ENCODE peak calls at places on chromosomes 11 and 22, in six cellular contexts. B is PC-3, F is neural progenitor cell, R is SK-N-SH, N is HCT116, J is MM.1S. Y is an unnamed sample.
A peak's percentile ranks its signal among the peaks of the same experiment; 100 is the strongest.

GRCh38 chr11:1888347-1888753 is 3.3 kb downstream of the PRR33 start:
- DNase-seq in J (no peak), B (no peak), N (no peak), R (peak; percentile 39), F (no peak), Y (no peak)

GRCh38 chr11:102234779-102235439 is 82.4 kb upstream of the BIRC3 start:
- DNase-seq in R (no peak), N (no peak), B (no peak), J (no peak), F (no peak), Y (peak; percentile 57)

GRCh38 chr11:122863704-122864326 is 18.7 kb upstream of the JHY start:
- DNase-seq in F (peak; percentile 55), J (peak; percentile 49), B (peak; percentile 80), R (peak; percentile 60), N (peak; percentile 37), Y (peak; percentile 75)

GRCh38 chr11:44729065-44729464 is 2.3 kb downstream of the TSPAN18 start:
- DNase-seq in J (no peak), B (no peak), F (peak; percentile 73), N (no peak), R (no peak), Y (no peak)

GRCh38 chr22:37561209-37562048 is 1.1 kb downstream of the CDC42EP1 start:
- DNase-seq in F (peak; percentile 87), B (peak; percentile 84), J (peak; percentile 46), R (peak; percentile 94), N (peak; percentile 73), Y (peak; percentile 94)

GRCh38 chr11:44110231-44110679 is 14.8 kb downstream of the EXT2 start:
- DNase-seq in N (no peak), B (peak; percentile 66), J (peak; percentile 44), R (peak; percentile 65), F (peak; percentile 64), Y (peak; percentile 51)

GRCh38 chr11:48005878-48006277 is 25.5 kb downstream of the PTPRJ start:
- DNase-seq in N (no peak), B (no peak), J (no peak), F (peak; percentile 86), R (no peak), Y (peak; percentile 21)

GRCh38 chr22:32144875-32145274 is 14.2 kb downstream of the C22orf42 start:
- DNase-seq in F (no peak), B (no peak), N (no peak), J (no peak), R (no peak), Y (no peak)

GRCh38 chr22:44402196-44403111 is 89.7 kb upstream of the SHISAL1 start:
- DNase-seq in J (no peak), R (peak; percentile 11), B (no peak), N (no peak), F (no peak), Y (no peak)

DNA sequence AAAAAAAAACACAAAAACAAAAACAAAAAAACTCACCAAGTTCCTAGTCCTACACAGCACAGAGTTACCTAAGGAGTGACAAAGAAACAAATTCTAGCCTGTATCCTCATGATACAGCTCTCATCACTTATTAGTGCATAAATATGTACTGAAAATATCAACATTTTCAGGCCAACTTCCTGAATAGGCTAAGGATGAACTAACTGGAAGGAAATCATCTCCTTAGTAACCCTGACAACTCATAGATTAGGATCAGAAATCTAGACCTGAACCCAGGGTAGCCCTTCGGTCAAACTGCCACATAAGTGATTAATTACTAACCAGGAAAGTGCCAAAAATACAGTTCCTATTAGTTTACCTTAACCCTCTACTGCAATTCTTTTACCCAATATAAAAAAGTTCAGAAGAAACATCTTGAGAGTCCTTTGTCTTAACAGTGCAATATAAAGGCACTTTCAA is 40.0 kb downstream of the AMBRA1 start:
- DNase-seq in B (peak; percentile 35), F (no peak), R (no peak), J (no peak), N (peak; percentile 62), Y (peak; percentile 42)
- H3K9ac ChIP-seq in B (peak overlapping the region; percentile 11), F (no peak overlapping the region), R (peak overlapping the region; percentile 28), J (no peak overlapping the region), N (peak overlapping the region; percentile 45), Y (peak overlapping the region; percentile 19)

GRCh38 chr11:111064118-111064517 is 181.4 kb upstream of the POU2AF2 start:
- DNase-seq in R (no peak), J (no peak), B (peak; percentile 32), N (no peak), F (no peak), Y (peak; percentile 43)
- TF ChIP-seq EZH2phosphoT487 in R (no peak), J (no peak), B (no peak), N (no peak), F (no peak), Y (no peak)

DNA sequence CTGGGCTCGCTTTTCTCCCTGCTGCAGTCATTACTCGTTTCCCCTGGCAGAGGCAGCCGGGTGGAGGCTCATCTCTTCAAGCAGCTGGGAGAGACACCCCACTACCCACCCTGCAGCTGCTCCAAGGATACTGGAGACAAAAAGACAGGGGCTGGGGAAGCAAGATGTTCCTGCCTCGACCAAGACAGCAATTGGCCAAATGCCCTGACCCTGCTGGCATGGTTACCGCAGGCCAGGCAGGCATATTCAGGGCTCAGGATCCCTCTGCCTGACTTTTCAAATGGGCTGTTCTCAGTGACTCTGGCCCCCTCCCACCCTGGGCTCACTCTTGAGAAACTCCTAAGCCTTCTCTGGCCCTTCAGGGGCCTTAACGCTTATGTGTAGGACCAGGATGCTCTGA is 6.8 kb upstream of the RGL4 start:
- DNase-seq in N (no peak), R (no peak), F (no peak), J (no peak), B (no peak), Y (no peak)
- H2AFZ ChIP-seq in N (no peak overlapping the region), R (no peak overlapping the region), F (no peak overlapping the region), J (no peak overlapping the region), B (no peak overlapping the region), Y (no peak overlapping the region)

GRCh38 chr11:75814686-75815344 is at the start of gene UVRAG:
- DNase-seq in R (peak; percentile 97), N (peak; percentile 98), J (peak; percentile 97), F (peak; percentile 99), B (peak; percentile 100), Y (peak; percentile 99)

GRCh38 chr11:75812542-75813040 is 2.4 kb upstream of the UVRAG start:
- DNase-seq in R (no peak), B (peak; percentile 54), F (no peak), N (no peak), J (no peak), Y (no peak)

GRCh38 chr11:75814369-75814685 is 683 bp upstream of the UVRAG start:
- DNase-seq in F (no peak), J (no peak), N (no peak), R (no peak), B (no peak), Y (no peak)

GRCh38 chr11:75813126-75813525 is 1.9 kb upstream of the UVRAG start:
- DNase-seq in J (no peak), R (no peak), B (peak; percentile 51), F (no peak), N (no peak), Y (no peak)

GRCh38 chr11:75813622-75814039 is 1.4 kb upstream of the UVRAG start:
- DNase-seq in N (no peak), B (peak; percentile 77), J (no peak), R (no peak), F (no peak), Y (peak; percentile 52)
- H3K9ac ChIP-seq in N (peak overlapping the region; percentile 81), B (peak overlapping the region; percentile 83), J (no peak overlapping the region), R (peak overlapping the region; percentile 85), F (peak overlapping the region; percentile 0), Y (no peak overlapping the region)

DNA sequence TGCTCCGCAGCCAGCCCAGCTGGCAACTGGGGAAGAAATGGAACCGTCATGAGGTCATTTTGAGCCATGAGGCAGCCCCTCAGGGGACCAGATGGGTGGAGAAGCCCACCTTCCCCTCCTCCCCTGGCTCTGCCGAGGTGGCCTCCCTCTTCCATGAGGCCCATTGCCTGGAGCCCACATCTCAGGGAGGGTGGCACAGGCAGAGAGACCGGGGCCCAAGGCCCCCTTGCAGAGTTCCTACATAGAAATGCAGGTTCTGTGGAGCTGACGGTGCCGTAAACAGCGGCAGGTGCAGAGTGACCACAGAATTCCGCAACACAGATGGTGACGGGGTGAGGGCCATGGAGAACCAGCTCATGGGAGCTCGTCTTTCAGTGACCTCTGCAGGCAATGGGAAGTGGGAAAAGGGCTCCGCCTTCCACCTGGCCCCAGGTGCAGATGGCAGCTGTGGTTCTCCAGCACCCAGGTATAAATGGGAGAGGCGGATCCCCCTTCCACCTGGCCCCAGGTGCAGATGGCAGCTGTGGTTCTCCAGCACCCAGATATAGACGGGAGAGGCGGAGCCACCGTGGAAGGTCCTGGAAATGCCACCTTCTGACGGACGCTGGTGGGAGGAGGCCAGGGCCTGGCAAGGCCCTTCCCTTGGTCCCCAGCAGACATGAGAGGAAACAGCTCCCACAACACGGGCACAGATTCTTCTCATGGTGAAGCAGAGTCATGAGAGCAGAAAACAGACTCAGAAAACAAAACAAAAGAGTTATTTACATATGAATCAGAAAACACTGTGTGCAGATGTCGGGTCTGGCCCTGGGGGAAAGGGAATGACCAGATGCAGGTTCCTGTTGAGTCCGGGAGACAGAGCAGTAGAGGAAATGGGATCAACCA is 765.3 kb downstream of the BRD1 start:
- DNase-seq in N (no peak), B (no peak), F (no peak), J (no peak), R (no peak), Y (no peak)
- TF ChIP-seq EZH2phosphoT487 in N (no peak), B (no peak), F (no peak), J (no peak), R (no peak), Y (no peak)